ENCODE peak calls at places on chromosome 10, in nine cellular contexts. X, R, Q, T, B, H, U, N and I are unnamed samples.

GRCh38 chr10:112927980-112928379 is 22.1 kb upstream of the TCF7L2 start:
- DNase-seq in X (no peak), R (no peak), Q (no peak), T (no peak), B (no peak), H (no peak), U (no peak), N (no peak), I (no peak)

GRCh38 chr10:132516771-132517725 is 20.5 kb upstream of the INPP5A start:
- DNase-seq in X (peak), R (no peak), Q (peak), T (peak), B (peak), H (peak), U (peak), N (peak), I (peak)

GRCh38 chr10:5349362-5349761 is 15.4 kb upstream of the UCN3 start:
- DNase-seq in X (no peak), R (no peak), Q (no peak), T (no peak), B (no peak), H (no peak), U (no peak), N (no peak), I (no peak)

GRCh38 chr10:113557389-113558321 is 4.8 kb downstream of the HABP2 start:
- DNase-seq in X (no peak), R (no peak), Q (no peak), T (peak), B (no peak), H (no peak), U (no peak), N (no peak), I (no peak)

GRCh38 chr10:74058071-74058470 is 60.2 kb downstream of the VCL start:
- DNase-seq in X (no peak), R (peak), Q (no peak), T (no peak), B (no peak), H (no peak), U (no peak), N (no peak), I (no peak)

GRCh38 chr10:31320179-31320597 is 1.2 kb downstream of the ZEB1 start:
- DNase-seq in X (no peak), R (peak), Q (peak), T (peak), B (peak), H (peak), U (peak), N (peak), I (peak)

GRCh38 chr10:79374312-79375191 is 27.3 kb downstream of the PPIF start:
- DNase-seq in X (no peak), R (peak), Q (peak), T (peak), B (peak), H (peak), U (peak), N (peak), I (peak)

GRCh38 chr10:72502581-72502980 is 123.3 kb downstream of the MICU1 start:
- DNase-seq in X (no peak), R (no peak), Q (no peak), T (no peak), B (no peak), H (no peak), U (no peak), N (no peak), I (no peak)

GRCh38 chr10:35058686-35059085 is 31.5 kb downstream of the CUL2 start:
- DNase-seq in X (no peak), R (no peak), Q (no peak), T (no peak), B (no peak), H (no peak), U (no peak), N (no peak), I (no peak)

GRCh38 chr10:130854151-130854550 is 457.4 kb downstream of the TCERG1L start:
- DNase-seq in X (no peak), R (no peak), Q (no peak), T (no peak), B (no peak), H (no peak), U (no peak), N (no peak), I (no peak)

GRCh38 chr10:49359349-49360231 is 36.3 kb downstream of the DRGX start:
- DNase-seq in X (no peak), R (no peak), Q (no peak), T (peak), B (no peak), H (peak), U (no peak), N (peak), I (no peak)

DNA sequence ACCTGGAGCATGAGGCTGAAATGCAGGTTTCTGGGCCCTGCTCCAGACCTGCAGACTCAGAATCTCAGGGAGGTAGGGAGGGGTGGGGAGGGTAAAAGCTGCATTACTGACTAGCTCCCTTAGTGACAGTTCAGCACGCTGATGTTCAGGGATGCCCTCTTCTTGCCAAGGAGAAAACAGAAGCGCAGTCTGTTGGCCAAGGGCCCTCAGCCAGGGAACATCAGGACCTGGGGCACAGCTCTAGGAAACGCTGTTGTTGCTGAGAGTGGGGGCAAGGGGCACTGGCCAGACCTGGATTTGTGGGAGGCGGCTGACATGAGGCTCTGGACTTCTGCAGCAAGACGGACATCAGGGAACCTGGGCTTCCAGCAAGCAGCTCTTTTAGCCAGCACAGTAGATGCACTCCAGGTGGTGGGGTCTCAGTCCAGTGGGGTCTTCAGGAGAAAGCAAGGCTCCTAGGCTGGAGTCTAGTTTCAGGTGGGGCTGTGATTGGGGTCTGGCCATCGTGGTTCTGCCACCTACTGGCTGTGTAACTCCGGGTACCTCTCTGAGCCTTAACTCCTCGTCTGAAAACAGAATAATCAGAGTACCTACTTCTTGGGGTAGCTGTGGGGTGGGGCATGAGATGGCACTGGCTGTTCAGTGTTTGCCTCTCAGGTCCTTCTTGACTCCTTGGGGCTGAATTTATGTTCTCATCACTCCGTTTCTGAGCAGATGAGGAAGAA is 72.9 kb upstream of the PRLHR start:
- DNase-seq in X (no peak), R (no peak), Q (no peak), T (peak), B (no peak), H (no peak), U (no peak), N (no peak), I (no peak)
- TF ChIP-seq CTCF in X (no peak), R (peak), Q (no peak), T (peak), B (no peak), H (no peak), U (no peak), N (no peak), I (no peak)

GRCh38 chr10:75408911-75409885 is 7.6 kb upstream of the ZNF503 start:
- DNase-seq in X (no peak), R (peak), Q (peak), T (peak), B (peak), H (no peak), U (peak), N (peak), I (no peak)

GRCh38 chr10:75407296-75407715 is 5.7 kb upstream of the ZNF503 start:
- DNase-seq in X (no peak), R (no peak), Q (no peak), T (peak), B (no peak), H (no peak), U (no peak), N (no peak), I (no peak)

GRCh38 chr10:75406158-75407065 is 4.8 kb upstream of the ZNF503 start:
- DNase-seq in X (no peak), R (no peak), Q (no peak), T (peak), B (no peak), H (no peak), U (no peak), N (no peak), I (no peak)

GRCh38 chr10:75408512-75408881 is 6.9 kb upstream of the ZNF503 start:
- DNase-seq in X (no peak), R (no peak), Q (peak), T (peak), B (no peak), H (no peak), U (no peak), N (no peak), I (no peak)

GRCh38 chr10:75407716-75408511 is 6.3 kb upstream of the ZNF503 start:
- DNase-seq in X (no peak), R (no peak), Q (no peak), T (peak), B (peak), H (no peak), U (peak), N (peak), I (no peak)
- TF ChIP-seq CTCF in X (no peak), R (no peak), Q (no peak), T (no peak), B (no peak), H (no peak), U (no peak), N (no peak), I (no peak)

GRCh38 chr10:19817251-19818046 is 1.2 kb downstream of the PLXDC2 start:
- DNase-seq in X (no peak), R (no peak), Q (no peak), T (peak), B (peak), H (no peak), U (peak), N (peak), I (no peak)
- TF ChIP-seq CTCF in X (no peak), R (no peak), Q (no peak), T (peak), B (no peak), H (peak), U (no peak), N (no peak), I (no peak)

DNA sequence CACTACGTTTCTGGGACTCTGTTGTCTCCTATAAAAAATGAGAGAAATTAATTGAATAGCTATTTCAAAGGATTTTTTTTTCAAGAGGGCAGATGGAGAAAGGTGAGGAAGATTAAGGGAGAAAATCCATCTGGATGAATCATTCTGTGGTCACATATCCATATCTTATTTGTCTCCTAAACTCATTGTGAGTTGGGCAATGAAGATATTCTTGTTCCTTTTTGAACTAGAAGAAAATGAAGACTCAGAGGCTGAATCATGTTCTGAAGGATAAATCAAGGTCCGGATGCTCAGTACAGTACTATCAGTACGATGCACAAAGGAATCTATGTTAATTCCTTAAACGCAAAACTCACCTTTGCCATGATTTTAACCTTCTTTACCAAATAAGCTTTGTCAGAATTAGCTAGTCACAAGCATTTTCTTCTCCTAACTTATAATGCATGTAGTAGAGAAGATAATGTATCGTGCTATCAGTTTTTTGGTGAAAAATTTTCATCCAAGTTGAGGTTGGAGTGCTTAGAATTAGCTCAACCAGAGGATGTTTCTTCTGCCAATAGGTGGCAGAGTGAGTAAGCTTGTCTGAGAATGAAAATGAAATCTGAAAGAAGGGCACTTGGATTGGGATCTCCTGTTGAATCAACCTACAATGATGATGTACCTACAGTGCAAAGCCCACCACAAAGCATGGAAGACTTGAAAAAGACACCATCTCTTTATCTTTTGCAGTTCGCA is 446.9 kb downstream of the KIF20B start:
- DNase-seq in X (no peak), R (peak), Q (no peak), T (no peak), B (no peak), H (no peak), U (no peak), N (no peak), I (no peak)
- TF ChIP-seq CTCF in X (peak), R (peak), Q (peak), T (peak), B (no peak), H (peak), U (no peak), N (no peak), I (no peak)

DNA sequence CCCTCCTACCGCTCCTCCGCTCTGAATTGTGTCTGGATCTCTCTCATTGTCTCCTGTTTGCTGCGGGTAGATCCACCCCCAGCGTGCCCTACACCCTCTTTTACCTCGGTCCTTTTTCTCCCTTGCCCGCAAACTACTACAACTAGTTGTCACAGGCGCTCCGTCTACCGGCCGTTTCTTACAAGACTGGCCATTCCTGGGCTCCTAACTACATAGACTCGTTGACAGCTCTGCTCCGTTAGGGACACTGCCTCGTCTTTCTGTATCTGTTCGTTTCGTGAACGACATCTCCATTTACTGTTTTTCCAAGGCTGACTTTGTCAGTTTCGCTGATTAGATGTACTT is 793 bp downstream of the TAF3 start:
- DNase-seq in X (no peak), R (peak), Q (peak), T (peak), B (no peak), H (no peak), U (peak), N (peak), I (no peak)
- TF ChIP-seq CTCF in X (peak), R (peak), Q (peak), T (peak), B (no peak), H (peak), U (peak), N (no peak), I (no peak)

GRCh38 chr10:77428776-77429395 is 208.7 kb downstream of the KCNMA1 start:
- DNase-seq in X (peak), R (no peak), Q (peak), T (peak), B (no peak), H (no peak), U (peak), N (peak), I (no peak)
- TF ChIP-seq CTCF in X (peak), R (peak), Q (peak), T (peak), B (no peak), H (peak), U (peak), N (no peak), I (no peak)